ENCODE peak calls at places on chromosomes 3 and 15, in seven cellular contexts. P is lower leg skin, F is tibial nerve, Z is foreskin fibroblast, J is cardiac fibroblast, I is hepatocyte, K is Caco-2. D is an unnamed sample.

GRCh38 chr3:70849911-70850699 is 537.7 kb upstream of the MDFIC2 start:
- DNase-seq in Z (peak; percentile 86), K (no peak), I (peak; percentile 50), J (peak; percentile 93), P (peak; percentile 49), F (no peak), D (peak; percentile 30)

GRCh38 chr3:20350449-20350848 is 164.4 kb upstream of the SGO1 start:
- DNase-seq in Z (no peak), K (no peak), P (no peak), I (no peak), F (no peak), J (no peak), D (no peak)

GRCh38 chr3:180679178-180680096 is at the start of gene CCDC39:
- DNase-seq in F (no peak), I (peak; percentile 84), P (peak; percentile 15), Z (peak; percentile 48), J (peak; percentile 65), K (peak; percentile 71), D (peak; percentile 64)

GRCh38 chr3:143035466-143036214 is 34.3 kb downstream of the U2SURP start:
- DNase-seq in P (no peak), K (no peak), J (peak; percentile 68), F (no peak), I (no peak), Z (peak; percentile 6), D (no peak)

GRCh38 chr3:105119801-105120340 is 246.8 kb upstream of the ALCAM start:
- DNase-seq in K (no peak), J (no peak), P (no peak), I (no peak), Z (no peak), F (no peak), D (no peak)

GRCh38 chr3:129276385-129276784 is 2.3 kb upstream of the HMCES start:
- DNase-seq in J (no peak), K (no peak), F (no peak), Z (no peak), P (no peak), I (no peak), D (peak; percentile 30)

GRCh38 chr15:90860450-90860849 is 7.9 kb upstream of the FURIN start:
- DNase-seq in F (no peak), P (no peak), K (no peak), J (no peak), Z (no peak), I (no peak), D (no peak)

GRCh38 chr3:195558602-195559001 is 15.5 kb upstream of the PPP1R2 start:
- DNase-seq in Z (no peak), J (peak; percentile 74), P (no peak), K (peak; percentile 71), F (no peak), I (peak; percentile 75), D (peak; percentile 63)

GRCh38 chr15:42348083-42348482 is 11.2 kb upstream of the CAPN3 start:
- DNase-seq in J (peak; percentile 27), K (no peak), F (no peak), Z (peak; percentile 82), P (no peak), I (no peak), D (no peak)

GRCh38 chr15:87618203-87618725 is 638.3 kb downstream of the NTRK3 start:
- DNase-seq in P (no peak), F (no peak), I (no peak), Z (no peak), J (peak; percentile 59), K (no peak), D (no peak)

GRCh38 chr3:194344012-194344411 is 7.1 kb downstream of the CPN2 start:
- DNase-seq in P (peak; percentile 53), F (peak; percentile 72), I (peak; percentile 85), J (peak; percentile 70), K (peak; percentile 68), Z (peak; percentile 24), D (peak; percentile 60)

GRCh38 chr3:99066863-99067262 is 165.4 kb upstream of the DCBLD2 start:
- DNase-seq in P (no peak), J (no peak), I (no peak), F (no peak), K (no peak), Z (no peak), D (no peak)

GRCh38 chr3:38095687-38096483 is 41.0 kb downstream of the ACAA1 start:
- DNase-seq in J (no peak), I (peak; percentile 1), F (no peak), Z (no peak), K (no peak), P (no peak), D (no peak)

GRCh38 chr15:84911879-84912660 is 27.6 kb downstream of the SLC28A1 start:
- DNase-seq in P (peak; percentile 86), I (peak; percentile 73), F (peak; percentile 78), J (peak; percentile 100), Z (peak; percentile 97), K (no peak), D (no peak)

GRCh38 chr15:89761929-89762328 is 10.9 kb upstream of the MESP1 start:
- DNase-seq in I (peak; percentile 47), J (no peak), F (no peak), P (no peak), Z (no peak), K (no peak), D (no peak)

GRCh38 chr3:134086616-134087015 is 56.9 kb upstream of the SLCO2A1 start:
- DNase-seq in P (no peak), Z (no peak), K (no peak), I (no peak), F (no peak), J (no peak), D (no peak)

GRCh38 chr3:27311400-27311799 is 57.8 kb downstream of the NEK10 start:
- DNase-seq in K (no peak), J (peak; percentile 57), P (no peak), I (peak; percentile 16), F (no peak), Z (peak; percentile 96), D (no peak)

GRCh38 chr15:51327081-51327480 is 11.3 kb downstream of the CYP19A1 start:
- DNase-seq in J (no peak), F (no peak), Z (no peak), P (no peak), I (no peak), K (no peak), D (no peak)

GRCh38 chr3:150158974-150159625 is 188.4 kb upstream of the PFN2 start:
- DNase-seq in I (no peak), K (no peak), J (peak; percentile 34), P (no peak), Z (peak; percentile 54), F (no peak), D (peak; percentile 75)

DNA sequence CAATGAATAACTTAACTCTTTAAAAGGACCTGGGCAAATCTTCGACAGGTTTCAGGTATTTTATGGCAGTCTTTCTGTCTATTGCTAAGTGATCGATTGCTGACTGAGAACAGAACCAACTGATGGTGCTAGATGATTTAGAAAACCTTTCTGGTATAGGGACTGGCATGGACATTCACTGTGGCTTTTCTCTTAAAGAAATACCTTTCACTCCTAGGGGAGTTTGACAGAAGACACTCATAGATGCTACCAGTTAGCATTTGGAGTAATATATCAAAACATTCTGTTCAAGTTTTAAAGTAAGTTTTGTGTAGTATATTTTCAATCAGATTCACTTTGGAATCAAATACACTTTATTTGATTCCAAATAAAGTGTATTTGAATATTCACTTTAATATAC is 692 bp downstream of the PPARG start:
- DNase-seq in I (no peak), F (no peak), J (no peak), Z (no peak), P (no peak), K (no peak), D (no peak)
- H3K4me3 ChIP-seq in I (peak overlapping the region; percentile 14), F (peak overlapping the region; percentile 56), J (peak overlapping the region; percentile 93), Z (no peak overlapping the region), P (no peak overlapping the region), K (peak overlapping the region; percentile 92), D (no peak overlapping the region)

DNA sequence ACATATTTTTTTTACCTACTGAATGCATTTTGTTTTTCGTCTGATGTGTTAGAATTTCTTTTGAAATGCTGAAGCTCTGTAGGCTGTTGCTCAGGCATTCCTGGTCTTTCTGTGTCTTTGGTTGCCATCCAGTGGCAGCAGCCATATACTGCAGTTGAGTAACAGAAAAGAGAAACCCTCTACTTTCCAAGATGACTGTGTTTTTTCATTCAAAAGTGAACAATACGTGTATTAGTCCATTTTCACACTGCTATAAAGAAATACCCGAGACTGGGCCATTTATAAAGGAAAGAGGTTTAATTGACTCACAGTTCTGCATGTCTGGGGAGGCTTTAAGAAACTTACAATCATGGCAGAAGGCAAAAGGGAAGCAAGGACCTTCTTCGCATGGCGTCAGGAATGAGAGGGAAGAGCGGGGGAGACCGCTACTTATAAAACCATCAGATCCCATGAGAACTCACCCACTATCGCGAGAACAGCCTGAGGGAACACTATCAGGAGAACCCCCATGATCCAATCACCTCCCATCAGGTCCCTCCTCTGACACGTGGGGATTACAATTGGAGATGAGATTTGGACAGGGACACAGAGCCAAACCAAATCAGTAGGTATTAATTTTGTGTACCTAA is 4.7 kb upstream of the GOLGA8B start:
- DNase-seq in F (peak; percentile 35), Z (peak; percentile 77), I (peak; percentile 70), P (peak; percentile 63), J (peak; percentile 85), K (peak; percentile 71), D (peak; percentile 81)
- H3K4me3 ChIP-seq in F (no peak overlapping the region), Z (peak overlapping the region; percentile 42), I (no peak overlapping the region), P (no peak overlapping the region), J (no peak overlapping the region), K (no peak overlapping the region), D (peak overlapping the region; percentile 53)

GRCh38 chr15:64164436-64164835 is 1.6 kb upstream of the PPIB start:
- DNase-seq in P (no peak), K (no peak), Z (no peak), F (no peak), I (no peak), J (no peak), D (no peak)

GRCh38 chr15:64161688-64162477 is 939 bp downstream of the PPIB start:
- DNase-seq in P (no peak), K (no peak), Z (no peak), I (no peak), J (no peak), F (no peak), D (no peak)

GRCh38 chr15:64162869-64163661 is at the start of gene PPIB:
- DNase-seq in Z (peak; percentile 98), F (peak; percentile 93), P (peak; percentile 95), I (peak; percentile 99), K (peak; percentile 97), J (peak; percentile 99), D (peak; percentile 98)

GRCh38 chr15:64162478-64162868 is 349 bp downstream of the PPIB start:
- DNase-seq in Z (no peak), J (no peak), P (no peak), F (peak; percentile 26), I (no peak), K (no peak), D (no peak)

GRCh38 chr15:64163662-64164362 is 990 bp upstream of the PPIB start:
- DNase-seq in F (no peak), J (peak; percentile 38), K (no peak), P (no peak), Z (no peak), I (no peak), D (peak; percentile 63)
- H3K4me3 ChIP-seq in F (peak overlapping the region; percentile 81), J (no peak overlapping the region), K (peak overlapping the region; percentile 41), P (no peak overlapping the region), Z (peak overlapping the region; percentile 41), I (peak overlapping the region; percentile 6), D (peak overlapping the region; percentile 87)

GRCh38 chr15:95557226-95558046 is 773.1 kb upstream of the NR2F2 start:
- DNase-seq in K (no peak), P (no peak), I (peak; percentile 76), F (no peak), Z (peak; percentile 89), J (peak; percentile 93), D (peak; percentile 75)
- H3K4me3 ChIP-seq in K (no peak overlapping the region), P (no peak overlapping the region), I (no peak overlapping the region), F (no peak overlapping the region), Z (no peak overlapping the region), J (no peak overlapping the region), D (no peak overlapping the region)

D was measured in SJCRH30.